ENCODE peak calls at places on chromosomes 13 and 19, in six cellular contexts. F is cardiac muscle cell; P is GM12891; M is naive thymus-derived CD4-positive, alpha-beta T cell; N is stimulated activated CD8-positive, alpha-beta memory T cell treated with anti-CD3 and anti-CD28 coated beads, Interleukin-4, amount 100 ng/mL, for 1 hour; G is NCI-H460. L is an unnamed sample.

GRCh38 chr19:35744335-35744687 is 907 bp downstream of the U2AF1L4 start:
- DNase-seq in G (no peak), M (no peak), F (no peak), N (no peak), P (no peak), L (no peak)

GRCh38 chr13:113073942-113074341 is 31.6 kb upstream of the F7 start:
- DNase-seq in F (no peak), N (no peak), M (no peak), P (no peak), G (no peak), L (no peak)

GRCh38 chr13:106241974-106242373 is 293.5 kb downstream of the EFNB2 start:
- DNase-seq in N (no peak), P (no peak), M (no peak), G (no peak), F (no peak), L (no peak)

GRCh38 chr19:10112895-10113591 is 1.6 kb downstream of the P2RY11 start:
- DNase-seq in M (peak), G (peak), F (peak), P (peak), N (peak), L (no peak)

GRCh38 chr19:38389101-38389925 is 816 bp downstream of the SPRED3 start:
- DNase-seq in P (no peak), F (peak), N (no peak), G (no peak), M (no peak), L (no peak)

GRCh38 chr13:97600438-97601080 is 166.6 kb downstream of the RAP2A start:
- DNase-seq in M (no peak), G (peak), F (no peak), N (no peak), P (no peak), L (peak)

GRCh38 chr13:93746589-93746988 is 520.0 kb downstream of the GPC6 start:
- DNase-seq in P (no peak), M (no peak), F (no peak), G (no peak), N (no peak), L (no peak)

GRCh38 chr13:113468461-113469147 is 15.3 kb upstream of the ADPRHL1 start:
- DNase-seq in G (no peak), P (no peak), F (no peak), N (no peak), M (no peak), L (no peak)

GRCh38 chr13:48010698-48011097 is 9.6 kb upstream of the SUCLA2 start:
- DNase-seq in N (no peak), F (no peak), M (no peak), G (no peak), P (no peak), L (no peak)

GRCh38 chr19:11230621-11231386 is 8.6 kb upstream of the ANGPTL8 start:
- DNase-seq in G (no peak), M (no peak), N (no peak), F (no peak), P (no peak), L (no peak)

GRCh38 chr13:37295573-37295972 is 190.1 kb upstream of the CSNK1A1L start:
- DNase-seq in M (no peak), F (no peak), N (no peak), G (no peak), P (no peak), L (peak)

GRCh38 chr13:50208826-50209335 is 193.6 kb downstream of the KCNRG start:
- DNase-seq in G (peak), M (no peak), F (peak), P (no peak), N (no peak), L (no peak)

GRCh38 chr13:112761701-112762689 is 72.2 kb downstream of the ATP11A start:
- DNase-seq in F (peak), P (no peak), G (no peak), N (no peak), M (no peak), L (no peak)

GRCh38 chr19:1425102-1425842 is 12.9 kb upstream of the RPS15 start:
- DNase-seq in P (no peak), G (no peak), F (no peak), N (no peak), M (no peak), L (no peak)

GRCh38 chr19:52603558-52604207 is 33.6 kb downstream of the ZNF701 start:
- DNase-seq in G (no peak), N (no peak), F (no peak), P (no peak), M (no peak), L (no peak)

GRCh38 chr19:55096061-55096701 is 20.5 kb downstream of the EPS8L1 start:
- DNase-seq in N (no peak), M (no peak), F (no peak), P (no peak), G (no peak), L (no peak)

GRCh38 chr19:41321600-41322270 is 11.8 kb downstream of the CCDC97 start:
- DNase-seq in M (no peak), F (peak), N (no peak), G (peak), P (no peak), L (no peak)

GRCh38 chr13:50646070-50646469 is 197.4 kb downstream of the DLEU7 start:
- DNase-seq in N (no peak), G (no peak), M (no peak), F (no peak), P (no peak), L (no peak)

GRCh38 chr19:57434386-57435061 is 601 bp upstream of the ZNF749 start:
- DNase-seq in M (no peak), F (no peak), G (no peak), N (no peak), P (no peak), L (no peak)

GRCh38 chr19:27679399-27679798 is 1533.6 kb downstream of the UQCRFS1 start:
- DNase-seq in G (no peak), F (no peak), M (no peak), N (no peak), P (no peak), L (no peak)

GRCh38 chr19:11984986-11985385 is 20.1 kb downstream of the ZNF763 start:
- DNase-seq in M (no peak), G (no peak), P (no peak), N (no peak), F (peak), L (no peak)

GRCh38 chr13:112213467-112214245 is 146.7 kb downstream of the SOX1 start:
- DNase-seq in G (peak), M (no peak), P (no peak), N (no peak), F (no peak), L (no peak)

GRCh38 chr13:38308736-38309135 is 40.9 kb upstream of the UFM1 start:
- DNase-seq in F (no peak), M (no peak), G (no peak), N (no peak), P (no peak), L (no peak)

GRCh38 chr13:42574435-42575311 is 721 bp downstream of the TNFSF11 start:
- DNase-seq in G (no peak), M (peak), N (peak), P (peak), F (no peak), L (no peak)

GRCh38 chr19:9913237-9914000 is 22.9 kb downstream of the OLFM2 start:
- DNase-seq in G (no peak), F (peak), N (no peak), P (no peak), M (no peak), L (no peak)

GRCh38 chr13:78102121-78102677 is 183.6 kb upstream of the EDNRB start:
- DNase-seq in N (no peak), G (peak), P (no peak), M (no peak), F (no peak), L (peak)